ENCODE peak calls at places on chromosomes 4 and X, in six cellular contexts. D is adipocyte; S is cardiac septum; W is H7; R is iris pigment epithelial cell; G is activated CD4-positive, alpha-beta T cell treated with anti-CD3 and anti-CD28 coated beads, Interleukin-2, amount 10 ng/mL, durations not matched to agents 7 days and 5 days. F is an unnamed sample.
A peak's percentile ranks its signal among the peaks of the same experiment; 100 is the strongest.

GRCh38 chrX:107857815-107858214 is 32.1 kb downstream of the MID2 start:
- DNase-seq in R (no peak), W (no peak), G (no peak), D (no peak), S (no peak), F (peak; percentile 70)

GRCh38 chrX:153601511-153602110 is 2.7 kb upstream of the CCNQ start:
- DNase-seq in G (no peak), R (no peak), D (no peak), W (no peak), S (no peak), F (peak; percentile 63)

GRCh38 chr4:107312366-107312765 is 276.3 kb upstream of the DKK2 start:
- DNase-seq in D (peak; percentile 41), S (no peak), W (no peak), G (no peak), R (peak; percentile 57), F (no peak)

GRCh38 chr4:145061325-145061920 is 36.6 kb downstream of the ANAPC10 start:
- DNase-seq in D (peak; percentile 83), R (peak; percentile 61), W (no peak), S (no peak), G (no peak), F (peak; percentile 51)

GRCh38 chrX:17323397-17323796 is 51.6 kb upstream of the NHS start:
- DNase-seq in R (no peak), W (peak; percentile 28), S (no peak), G (no peak), D (no peak), F (no peak)

GRCh38 chr4:105140684-105141490 is 5.8 kb upstream of the TET2 start:
- DNase-seq in W (peak; percentile 40), D (peak; percentile 48), G (peak; percentile 60), S (no peak), R (no peak), F (no peak)

GRCh38 chr4:22071749-22072148 is 123.2 kb upstream of the KCNIP4 start:
- DNase-seq in G (no peak), W (no peak), S (no peak), R (peak; percentile 12), D (no peak), F (peak; percentile 49)

GRCh38 chr4:57191523-57192034 is 81.4 kb upstream of the IGFBP7 start:
- DNase-seq in G (no peak), R (peak; percentile 18), D (no peak), W (peak; percentile 40), S (no peak), F (no peak)

GRCh38 chr4:78512357-78512920 is 39.1 kb upstream of the ANXA3 start:
- DNase-seq in W (no peak), D (peak; percentile 47), S (no peak), G (no peak), R (no peak), F (no peak)

GRCh38 chr4:128819082-128819742 is 9.7 kb downstream of the JADE1 start:
- DNase-seq in W (no peak), S (no peak), D (no peak), R (no peak), G (no peak), F (peak; percentile 5)

GRCh38 chr4:104811727-104812126 is 317.0 kb upstream of the CXXC4 start:
- DNase-seq in G (no peak), S (no peak), D (no peak), W (peak; percentile 2), R (no peak), F (peak; percentile 36)

GRCh38 chr4:150938873-150939499 is 76.1 kb downstream of the LRBA start:
- DNase-seq in G (no peak), R (no peak), S (no peak), W (no peak), D (no peak), F (no peak)

GRCh38 chrX:103877571-103877970 is 45.5 kb upstream of the RAB9B start:
- DNase-seq in G (no peak), W (no peak), R (no peak), S (no peak), D (no peak), F (no peak)

GRCh38 chr4:169664615-169665014 is 44.2 kb downstream of the CLCN3 start:
- DNase-seq in R (no peak), W (no peak), D (peak; percentile 72), G (no peak), S (no peak), F (no peak)

GRCh38 chrX:42093756-42094155 is 170.4 kb upstream of the CASK start:
- DNase-seq in W (no peak), D (peak; percentile 14), G (no peak), R (peak; percentile 55), S (no peak), F (no peak)

GRCh38 chr4:15649914-15650545 is 5.1 kb downstream of the FBXL5 start:
- DNase-seq in W (peak; percentile 59), D (peak; percentile 78), G (peak; percentile 80), S (no peak), R (peak; percentile 72), F (no peak)

GRCh38 chr4:15040916-15041463 is 38.7 kb downstream of the CPEB2 start:
- DNase-seq in G (no peak), R (no peak), S (no peak), W (no peak), D (peak; percentile 41), F (no peak)

GRCh38 chrX:115892787-115893671 is 277.5 kb upstream of the AGTR2 start:
- DNase-seq in D (no peak), R (peak; percentile 53), S (peak; percentile 77), W (peak; percentile 85), G (no peak), F (peak; percentile 93)

GRCh38 chrX:52608961-52609360 is 45.7 kb downstream of the SSX7 start:
- DNase-seq in G (no peak), R (no peak), S (no peak), W (no peak), D (no peak), F (no peak)

F was measured in osteoblast.